ENCODE peak calls at places on chromosomes 11 and 22, in six cellular contexts. H is breast epithelium, M is vagina, I is tibial nerve, R is heart left ventricle, A is tibial artery. T is an unnamed sample. For H3K27me3, the result is how much of the 10 kb centered on the place peaks cover.

GRCh38 chr22:50302564-50302963 is 4.9 kb downstream of the PLXNB2 start:
- DNase-seq in H (no peak), M (no peak), I (no peak), R (no peak), A (no peak), T (no peak)

GRCh38 chr11:35583126-35583525 is 35.1 kb upstream of the FJX1 start:
- DNase-seq in H (no peak), M (no peak), I (no peak), R (no peak), A (no peak), T (no peak)

GRCh38 chr11:42996742-42997307 is 315.0 kb upstream of the API5 start:
- DNase-seq in H (no peak), M (no peak), I (no peak), R (no peak), A (no peak), T (no peak)

GRCh38 chr22:19663286-19663815 is 51.0 kb upstream of the SEPTIN5 start:
- DNase-seq in H (no peak), M (no peak), I (no peak), R (peak), A (peak), T (no peak)

GRCh38 chr11:113488931-113489351 is 13.7 kb upstream of the DRD2 start:
- DNase-seq in H (no peak), M (no peak), I (no peak), R (no peak), A (no peak), T (no peak)

GRCh38 chr11:17691550-17691949 is 27.8 kb upstream of the MYOD1 start:
- DNase-seq in H (no peak), M (no peak), I (no peak), R (no peak), A (no peak), T (no peak)

GRCh38 chr11:79182794-79183193 is 258.0 kb downstream of the TENM4 start:
- DNase-seq in H (no peak), M (no peak), I (no peak), R (no peak), A (no peak), T (no peak)

GRCh38 chr11:103907548-103908455 is 128.6 kb upstream of the DDI1 start:
- DNase-seq in H (no peak), M (no peak), I (no peak), R (no peak), A (no peak), T (no peak)

GRCh38 chr11:118401880-118402590 is 629 bp downstream of the ATP5MG start:
- DNase-seq in H (no peak), M (no peak), I (no peak), R (no peak), A (no peak), T (no peak)

DNA sequence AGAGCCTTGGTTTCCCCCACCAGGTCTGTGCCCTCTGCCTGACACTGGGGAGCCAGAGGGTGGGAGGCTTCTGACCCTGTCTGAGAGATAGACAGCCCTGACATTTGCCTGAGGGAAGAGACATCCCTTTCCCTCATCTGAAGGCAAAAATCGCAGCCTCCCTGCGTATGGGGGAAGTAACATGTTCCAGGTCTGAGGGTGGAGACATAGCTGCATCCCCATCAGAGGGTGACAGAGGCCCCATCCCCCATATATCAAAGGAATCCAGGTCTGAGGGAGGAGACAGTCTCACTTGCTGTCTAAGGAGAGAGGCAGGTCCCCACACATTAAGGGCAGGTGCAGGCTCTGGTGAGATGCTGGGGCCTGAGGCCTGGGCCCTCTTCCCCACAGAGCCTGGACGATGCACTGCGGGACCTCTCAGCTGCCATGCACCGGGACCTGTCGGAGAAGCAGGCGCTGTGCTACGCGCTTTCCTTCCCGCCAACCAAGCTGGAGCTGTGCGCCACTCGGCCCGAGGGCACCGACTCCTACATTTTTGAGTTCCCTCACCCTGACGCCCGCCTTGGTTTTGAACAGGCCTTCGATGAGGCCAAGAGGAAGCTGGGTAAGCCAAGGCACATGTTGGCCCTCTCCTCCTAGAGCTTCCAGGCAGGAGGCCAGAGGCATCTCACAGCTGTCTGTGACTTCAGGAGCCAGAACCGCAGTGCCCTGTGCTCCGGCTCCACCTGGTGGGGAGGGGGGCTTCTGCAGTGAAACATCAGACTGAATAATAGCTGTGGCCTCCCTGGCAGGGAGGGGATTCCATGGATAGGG is 16.1 kb upstream of the RELT start:
- DNase-seq in H (no peak), M (no peak), I (no peak), R (no peak), A (no peak), T (peak)
- TF ChIP-seq CTCF in H (no peak), M (no peak), I (no peak), R (no peak), A (no peak), T (peak)

GRCh38 chr11:56990702-56991101 is 2.0 kb downstream of the OR5AK2 start:
- DNase-seq in H (no peak), M (no peak), I (no peak), R (no peak), A (no peak), T (no peak)
- H3K27ac ChIP-seq in H (no peak), M (no peak), I (no peak), R (no peak), A (no peak), T (no peak)

GRCh38 chr11:24880962-24881361 is 384.1 kb downstream of the LUZP2 start:
- DNase-seq in H (no peak), M (no peak), I (no peak), R (no peak), A (no peak), T (no peak)
- H3K27me3 ChIP-seq in H (under half), M (under half), I (under half), R (under half), A (under half), T (under half)

GRCh38 chr11:102268083-102268984 is 49.0 kb upstream of the BIRC3 start:
- DNase-seq in H (peak), M (peak), I (peak), R (peak), A (peak), T (peak)
- TF ChIP-seq CTCF in H (no peak), M (peak), I (peak), R (peak), A (peak), T (peak)

T was measured in CD4-positive, alpha-beta T cell.